ENCODE peak calls at places on chromosomes 7 and 10, in seven cellular contexts. T is colonic mucosa, B is transverse colon, F is uterus, R is thoracic aorta, V is heart right ventricle, W is neural progenitor cell. M is an unnamed sample.

GRCh38 chr7:36726806-36727503 is 2.7 kb upstream of the AOAH start:
- DNase-seq in T (no peak), B (no peak), F (no peak), R (no peak), V (no peak), W (peak; percentile 15), M (no peak)

GRCh38 chr7:66413379-66414114 is 208.4 kb downstream of the TPST1 start:
- DNase-seq in T (peak; percentile 85), B (peak; percentile 82), F (peak; percentile 70), R (peak; percentile 50), V (peak; percentile 83), W (peak; percentile 97), M (peak; percentile 90)

GRCh38 chr10:130335336-130335735 is 199.1 kb downstream of the GLRX3 start:
- DNase-seq in T (no peak), B (no peak), F (no peak), R (no peak), V (no peak), W (no peak), M (no peak)

GRCh38 chr7:44142028-44142427 is 896 bp upstream of the MYL7 start:
- DNase-seq in T (no peak), B (no peak), F (no peak), R (no peak), V (no peak), W (no peak), M (no peak)

GRCh38 chr10:1454428-1454827 is 282.9 kb downstream of the ADARB2 start:
- DNase-seq in T (no peak), B (no peak), F (no peak), R (no peak), V (no peak), W (no peak), M (no peak)

GRCh38 chr7:135177021-135177696 is 6.7 kb upstream of the CYREN start:
- DNase-seq in T (no peak), B (no peak), F (no peak), R (no peak), V (no peak), W (no peak), M (no peak)

GRCh38 chr10:51368943-51369342 is 294.7 kb downstream of the PRKG1 start:
- DNase-seq in T (no peak), B (no peak), F (no peak), R (no peak), V (no peak), W (no peak), M (no peak)

GRCh38 chr10:1425886-1426285 is 311.4 kb downstream of the ADARB2 start:
- DNase-seq in T (no peak), B (no peak), F (no peak), R (no peak), V (no peak), W (no peak), M (no peak)

GRCh38 chr7:157355784-157356511 is 19.1 kb downstream of the DNAJB6 start:
- DNase-seq in T (no peak), B (no peak), F (no peak), R (no peak), V (no peak), W (no peak), M (no peak)

GRCh38 chr7:106693659-106694353 is 32.8 kb upstream of the CCDC71L start:
- DNase-seq in T (no peak), B (no peak), F (no peak), R (no peak), V (no peak), W (no peak), M (no peak)

GRCh38 chr7:111168182-111168581 is 77.3 kb downstream of the LRRN3 start:
- DNase-seq in T (no peak), B (no peak), F (no peak), R (no peak), V (no peak), W (no peak), M (no peak)

GRCh38 chr10:118278649-118279048 is 63.5 kb downstream of the FAM204A start:
- DNase-seq in T (no peak), B (no peak), F (no peak), R (no peak), V (no peak), W (no peak), M (no peak)

DNA sequence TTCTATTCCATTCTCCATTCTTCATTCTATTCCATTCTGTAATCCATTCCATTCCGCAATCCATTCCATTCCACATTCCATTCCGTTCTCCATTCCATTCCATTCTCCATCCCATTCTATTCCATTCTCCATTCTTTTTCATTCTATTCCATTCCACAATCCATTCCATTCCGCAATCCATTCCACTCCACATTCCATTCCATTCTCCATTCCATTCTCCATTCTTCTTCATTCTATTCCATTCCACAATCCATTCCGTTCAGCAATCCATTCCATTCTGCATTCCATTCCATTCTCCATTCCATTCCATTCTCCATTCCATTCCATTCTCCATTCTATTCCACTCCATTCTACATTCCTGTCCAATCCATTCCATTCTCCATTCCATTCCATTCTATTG is 85.2 kb downstream of the NSUN6 start:
- DNase-seq in T (no peak), B (no peak), F (no peak), R (no peak), V (no peak), W (peak; percentile 7), M (no peak)
- H3K9me3 ChIP-seq in T (no peaks in the 10 kb centered on the region), B (no peaks in the 10 kb centered on the region), F (no peaks in the 10 kb centered on the region), R (peaks cover 5% of the 10 kb centered on the region), V (no peaks in the 10 kb centered on the region), W (peaks cover 3% of the 10 kb centered on the region), M (no peaks in the 10 kb centered on the region)

GRCh38 chr7:47216439-47216838 is 365.5 kb downstream of the TNS3 start:
- DNase-seq in T (no peak), B (no peak), F (no peak), R (no peak), V (no peak), W (no peak), M (no peak)

GRCh38 chr7:47217086-47217485 is 364.8 kb downstream of the TNS3 start:
- DNase-seq in T (no peak), B (no peak), F (no peak), R (no peak), V (no peak), W (no peak), M (no peak)

GRCh38 chr7:47217570-47218360 is 364.1 kb downstream of the TNS3 start:
- DNase-seq in T (no peak), B (no peak), F (no peak), R (no peak), V (no peak), W (no peak), M (no peak)

GRCh38 chr7:47215049-47215448 is 366.9 kb downstream of the TNS3 start:
- DNase-seq in T (no peak), B (no peak), F (no peak), R (no peak), V (peak; percentile 15), W (no peak), M (no peak)

GRCh38 chr7:47215640-47216039 is 366.3 kb downstream of the TNS3 start:
- DNase-seq in T (no peak), B (no peak), F (no peak), R (no peak), V (no peak), W (no peak), M (no peak)
- H3K9me3 ChIP-seq in T (no peaks in the 10 kb centered on the region), B (no peaks in the 10 kb centered on the region), F (no peaks in the 10 kb centered on the region), R (no peaks in the 10 kb centered on the region), V (no peaks in the 10 kb centered on the region), W (no peaks in the 10 kb centered on the region), M (no peaks in the 10 kb centered on the region)

GRCh38 chr7:30206466-30206865 is 71.7 kb downstream of the MTURN start:
- DNase-seq in T (no peak), B (no peak), F (no peak), R (no peak), V (no peak), W (peak; percentile 38), M (no peak)
- H3K9me3 ChIP-seq in T (no peaks in the 10 kb centered on the region), B (no peaks in the 10 kb centered on the region), F (no peaks in the 10 kb centered on the region), R (no peaks in the 10 kb centered on the region), V (no peaks in the 10 kb centered on the region), W (no peaks in the 10 kb centered on the region), M (no peaks in the 10 kb centered on the region)

GRCh38 chr7:138214926-138215325 is 138.7 kb downstream of the AKR1D1 start:
- DNase-seq in T (no peak), B (no peak), F (no peak), R (no peak), V (no peak), W (no peak), M (no peak)
- H3K9me3 ChIP-seq in T (no peaks in the 10 kb centered on the region), B (no peaks in the 10 kb centered on the region), F (no peaks in the 10 kb centered on the region), R (no peaks in the 10 kb centered on the region), V (no peaks in the 10 kb centered on the region), W (peaks cover 27% of the 10 kb centered on the region), M (no peaks in the 10 kb centered on the region)

M was measured in pancreas.